ENCODE peak calls at places on chromosomes 7 and 10, in four cellular contexts. V is Panc1; X is CD8-positive, alpha-beta memory T cell; F is CD8-positive, alpha-beta T cell. A is an unnamed sample. For H3K9me3, the result is how much of the 10 kb centered on the place peaks cover.

GRCh38 chr7:194257-194995 is 2.1 kb downstream of the FAM20C start:
- DNase-seq in F (no peak), V (no peak), X (no peak), A (no peak)

GRCh38 chr10:6936931-6937330 is 356.9 kb upstream of the PRKCQ start:
- DNase-seq in V (no peak), X (no peak), F (no peak), A (no peak)

GRCh38 chr10:73113543-73113942 is 3.3 kb downstream of the NUDT13 start:
- DNase-seq in X (no peak), F (no peak), V (no peak), A (no peak)

GRCh38 chr7:15452670-15453069 is 109.1 kb downstream of the AGMO start:
- DNase-seq in X (no peak), F (no peak), V (no peak), A (no peak)

GRCh38 chr7:585229-585711 is 65.6 kb upstream of the PDGFA start:
- DNase-seq in V (no peak), F (peak), X (no peak), A (no peak)

GRCh38 chr10:103397191-103397825 is 882 bp downstream of the PDCD11 start:
- DNase-seq in F (no peak), V (no peak), X (peak), A (no peak)

GRCh38 chr10:100996678-100997363 is 2.8 kb upstream of the LZTS2 start:
- DNase-seq in X (no peak), F (peak), V (no peak), A (peak)

GRCh38 chr7:100563809-100564400 is 9.8 kb downstream of the SAP25 start:
- DNase-seq in V (peak), X (peak), F (peak), A (peak)

GRCh38 chr10:119327096-119327745 is 119.8 kb downstream of the GRK5 start:
- DNase-seq in X (no peak), V (no peak), F (no peak), A (no peak)

GRCh38 chr10:108454224-108454623 is 1289.7 kb upstream of the SORCS1 start:
- DNase-seq in V (no peak), F (no peak), X (no peak), A (no peak)
- H3K9me3 ChIP-seq in V (under half), F (under half), X (under half), A (under half)

GRCh38 chr10:37713132-37713501 is 144.3 kb downstream of the ZNF248 start:
- DNase-seq in V (no peak), X (no peak), F (no peak), A (no peak)
- H3K9me3 ChIP-seq in V (under half), X (under half), F (under half), A (under half)

GRCh38 chr10:133185916-133186315 is 25.9 kb downstream of the KNDC1 start:
- DNase-seq in F (no peak), X (no peak), V (no peak), A (no peak)
- H3K9me3 ChIP-seq in F (under half), X (under half), V (under half), A (under half)

GRCh38 chr7:29249860-29250259 is 55.3 kb downstream of the CHN2 start:
- DNase-seq in X (no peak), V (no peak), F (no peak), A (no peak)

GRCh38 chr7:29248713-29249382 is 54.3 kb downstream of the CHN2 start:
- DNase-seq in X (no peak), F (no peak), V (no peak), A (no peak)

GRCh38 chr7:29247232-29247961 is 52.8 kb downstream of the CHN2 start:
- DNase-seq in X (no peak), V (no peak), F (no peak), A (no peak)

GRCh38 chr7:29247962-29248236 is 53.3 kb downstream of the CHN2 start:
- DNase-seq in X (no peak), F (no peak), V (no peak), A (no peak)

DNA sequence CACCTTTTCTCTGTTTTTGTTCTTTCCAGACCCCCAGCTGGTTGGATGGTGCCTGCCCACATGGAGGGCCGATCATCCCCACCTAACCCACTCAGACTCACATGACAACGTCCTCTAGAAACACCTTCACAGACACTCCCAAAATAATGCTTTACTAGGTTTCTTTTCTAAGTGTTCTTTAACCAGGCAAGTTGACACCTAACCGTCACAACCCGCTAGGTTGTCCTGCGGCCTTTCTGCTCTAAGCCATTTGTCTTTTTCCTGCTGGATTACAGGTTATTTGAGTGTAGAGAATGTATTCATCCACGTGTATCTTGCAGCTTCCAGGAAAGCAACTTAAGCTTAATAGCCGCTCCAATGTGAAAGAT is 54.8 kb downstream of the CHN2 start:
- DNase-seq in X (no peak), V (no peak), F (no peak), A (no peak)
- H3K9me3 ChIP-seq in X (under half), V (under half), F (under half), A (under half)

DNA sequence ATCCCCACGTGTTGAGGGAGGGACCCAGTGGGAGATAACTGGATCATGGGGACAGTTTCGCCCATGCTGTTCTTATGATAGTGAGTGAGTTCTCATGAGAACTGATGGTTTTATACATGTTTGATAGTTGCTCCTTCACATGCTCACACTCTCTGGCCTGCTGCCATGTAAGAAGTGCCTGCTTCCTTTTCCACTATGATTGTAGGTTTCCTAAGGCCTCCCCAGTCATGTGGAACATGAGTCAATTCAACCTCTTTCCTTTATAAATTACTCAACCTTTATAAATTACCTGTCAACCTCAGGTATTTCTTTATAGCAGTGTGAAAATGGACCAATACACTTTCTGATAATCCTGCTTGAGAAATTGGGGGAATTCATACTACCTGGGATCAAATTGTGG is 80.2 kb downstream of the ZNF37A start:
- DNase-seq in F (no peak), V (no peak), X (no peak), A (no peak)
- H3K9me3 ChIP-seq in F (under half), V (under half), X (under half), A (under half)

GRCh38 chr10:129594811-129595210 is 127.8 kb downstream of the MGMT start:
- DNase-seq in F (no peak), V (no peak), X (no peak), A (no peak)
- H3K9me3 ChIP-seq in F (under half), V (under half), X (under half), A (under half)

DNA sequence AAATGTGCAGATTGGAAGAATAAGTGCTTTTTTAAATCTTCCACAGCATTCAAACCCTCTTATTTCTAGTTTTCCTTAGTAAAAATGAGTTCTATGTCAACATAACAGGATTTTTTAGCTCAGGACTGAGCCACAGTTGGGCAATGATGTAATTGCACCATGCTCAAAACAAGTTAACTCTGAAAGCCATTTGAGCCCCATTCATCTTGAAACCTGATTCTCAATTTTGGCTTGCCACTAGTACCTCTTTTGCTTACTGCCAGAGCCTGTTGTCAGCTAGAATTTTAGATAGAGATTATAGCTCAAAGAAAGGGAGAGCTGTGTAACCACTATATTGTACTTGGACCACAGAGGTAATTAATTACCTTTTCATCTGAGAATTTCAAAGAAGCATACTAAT is 1028.5 kb upstream of the PHF14 start:
- DNase-seq in F (no peak), X (no peak), V (no peak), A (no peak)
- H3K9me3 ChIP-seq in F (under half), X (under half), V (under half), A (under half)